ENCODE peak calls at places on chromosome 17, in nine cellular contexts. Q is GM13976, Z is NB4, H is left ventricle myocardium inferior, K is astrocyte of the spinal cord, D is CD14-positive monocyte, A is AG04450, P is BE2C, N is A549. I is an unnamed sample.

GRCh38 chr17:77846531-77847085 is 111.9 kb upstream of the TNRC6C start:
- DNase-seq in Q (no peak), Z (peak), H (peak), K (no peak), D (no peak), A (no peak), P (no peak), N (no peak), I (no peak)

GRCh38 chr17:12034538-12034937 is 13.9 kb downstream of the MAP2K4 start:
- DNase-seq in Q (no peak), Z (no peak), H (no peak), K (no peak), D (no peak), A (no peak), P (no peak), N (no peak), I (no peak)

GRCh38 chr17:63246344-63246743 is 199.8 kb downstream of the CYB561 start:
- DNase-seq in Q (no peak), Z (no peak), H (no peak), K (no peak), D (no peak), A (no peak), P (no peak), N (no peak), I (no peak)

GRCh38 chr17:81336930-81337325 is 41.8 kb upstream of the SLC38A10 start:
- DNase-seq in Q (no peak), Z (no peak), H (no peak), K (no peak), D (no peak), A (no peak), P (peak), N (no peak), I (no peak)

GRCh38 chr17:64504769-64505319 is 1.2 kb downstream of the DDX5 start:
- DNase-seq in Q (no peak), Z (no peak), H (no peak), K (no peak), D (no peak), A (no peak), P (no peak), N (no peak), I (no peak)

GRCh38 chr17:56679148-56679766 is 85.8 kb downstream of the NOG start:
- DNase-seq in Q (peak), Z (peak), H (no peak), K (peak), D (no peak), A (no peak), P (no peak), N (peak), I (no peak)

GRCh38 chr17:80482058-80482318 is 5.6 kb upstream of the NPTX1 start:
- DNase-seq in Q (no peak), Z (no peak), H (no peak), K (no peak), D (no peak), A (no peak), P (no peak), N (no peak), I (no peak)

GRCh38 chr17:61568219-61569072 is 22.6 kb downstream of the NACA2 start:
- DNase-seq in Q (no peak), Z (no peak), H (no peak), K (no peak), D (no peak), A (no peak), P (no peak), N (peak), I (no peak)

GRCh38 chr17:74759243-74759801 is 10.9 kb downstream of the NHERF1 start:
- DNase-seq in Q (peak), Z (peak), H (no peak), K (no peak), D (no peak), A (no peak), P (no peak), N (no peak), I (no peak)

GRCh38 chr17:74635418-74635817 is 11.9 kb upstream of the CD300E start:
- DNase-seq in Q (peak), Z (no peak), H (no peak), K (no peak), D (no peak), A (no peak), P (no peak), N (no peak), I (no peak)

GRCh38 chr17:40025991-40026815 is 11.0 kb downstream of the CSF3 start:
- DNase-seq in Q (peak), Z (no peak), H (no peak), K (peak), D (no peak), A (no peak), P (no peak), N (no peak), I (no peak)

GRCh38 chr17:78357177-78357586 is 2.7 kb downstream of the SOCS3 start:
- DNase-seq in Q (no peak), Z (no peak), H (peak), K (peak), D (no peak), A (no peak), P (no peak), N (no peak), I (no peak)

GRCh38 chr17:70976447-70976846 is 807.1 kb downstream of the KCNJ2 start:
- DNase-seq in Q (no peak), Z (no peak), H (no peak), K (no peak), D (no peak), A (no peak), P (no peak), N (no peak), I (no peak)

GRCh38 chr17:33858682-33859081 is 396.4 kb upstream of the CCL2 start:
- DNase-seq in Q (no peak), Z (no peak), H (no peak), K (no peak), D (no peak), A (no peak), P (no peak), N (no peak), I (no peak)

GRCh38 chr17:76740329-76741118 is 2.6 kb downstream of the MFSD11 start:
- DNase-seq in Q (no peak), Z (no peak), H (no peak), K (no peak), D (no peak), A (no peak), P (no peak), N (no peak), I (no peak)

GRCh38 chr17:80151333-80151732 is 4.4 kb upstream of the EIF4A3 start:
- DNase-seq in Q (no peak), Z (peak), H (no peak), K (peak), D (no peak), A (peak), P (no peak), N (no peak), I (no peak)

GRCh38 chr17:2170023-2170422 is 115.1 kb downstream of the HIC1 start:
- DNase-seq in Q (peak), Z (peak), H (no peak), K (no peak), D (no peak), A (no peak), P (no peak), N (no peak), I (no peak)

GRCh38 chr17:19290047-19290705 is 53.0 kb downstream of the EPN2 start:
- DNase-seq in Q (no peak), Z (peak), H (no peak), K (no peak), D (no peak), A (no peak), P (no peak), N (no peak), I (no peak)

GRCh38 chr17:77475012-77475976 is 334.5 kb downstream of the SEC14L1 start:
- DNase-seq in Q (peak), Z (peak), H (no peak), K (peak), D (no peak), A (peak), P (no peak), N (no peak), I (no peak)

GRCh38 chr17:39001703-39002637 is 34.8 kb upstream of the FBXO47 start:
- DNase-seq in Q (no peak), Z (peak), H (peak), K (peak), D (peak), A (no peak), P (no peak), N (no peak), I (no peak)

GRCh38 chr17:57246257-57246656 is 10.1 kb upstream of the MSI2 start:
- DNase-seq in Q (no peak), Z (no peak), H (no peak), K (no peak), D (no peak), A (no peak), P (no peak), N (no peak), I (no peak)

GRCh38 chr17:55845385-55845784 is 94.5 kb downstream of the PCTP start:
- DNase-seq in Q (peak), Z (no peak), H (peak), K (peak), D (no peak), A (no peak), P (peak), N (peak), I (no peak)

GRCh38 chr17:11885051-11885450 is 112.2 kb downstream of the ZNF18 start:
- DNase-seq in Q (no peak), Z (no peak), H (no peak), K (no peak), D (no peak), A (no peak), P (no peak), N (no peak), I (no peak)

GRCh38 chr17:28745777-28746473 is 2.1 kb downstream of the TRAF4 start:
- DNase-seq in Q (no peak), Z (no peak), H (no peak), K (no peak), D (no peak), A (no peak), P (no peak), N (no peak), I (no peak)
- TF ChIP-seq CTCF in Q (no peak), Z (no peak), H (no peak), K (no peak), D (no peak), A (no peak), P (no peak), N (no peak), I (no peak)

GRCh38 chr17:17387461-17388362 is 84.5 kb downstream of the NT5M start:
- DNase-seq in Q (no peak), Z (peak), H (no peak), K (no peak), D (no peak), A (no peak), P (peak), N (peak), I (no peak)
- TF ChIP-seq CTCF in Q (no peak), Z (peak), H (no peak), K (peak), D (no peak), A (no peak), P (peak), N (peak), I (no peak)

DNA sequence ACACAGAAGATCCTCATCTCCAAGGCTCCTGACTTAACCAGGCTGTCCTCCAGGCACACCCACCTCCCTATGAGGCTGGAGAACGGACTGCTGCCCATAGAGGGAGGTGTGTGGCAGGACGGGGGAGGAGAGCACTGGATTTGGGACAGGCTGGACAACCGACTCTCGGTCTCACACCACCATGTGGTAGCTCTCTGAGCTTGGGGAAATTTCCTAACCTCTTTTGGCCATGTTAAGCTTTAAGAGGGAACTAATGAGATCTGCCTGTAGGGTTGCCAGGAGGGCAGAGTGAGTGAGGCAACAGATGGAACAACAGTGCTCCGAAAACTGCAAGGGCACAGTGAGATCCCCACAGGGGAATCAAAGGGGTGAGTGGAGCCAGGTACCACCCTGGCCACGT is 32.7 kb downstream of the RHBDL3 start:
- DNase-seq in Q (no peak), Z (no peak), H (no peak), K (no peak), D (no peak), A (no peak), P (no peak), N (no peak), I (no peak)
- TF ChIP-seq CTCF in Q (no peak), Z (no peak), H (no peak), K (no peak), D (no peak), A (no peak), P (no peak), N (no peak), I (peak)

GRCh38 chr17:82449136-82449882 is 1.2 kb downstream of the CYBC1 start:
- DNase-seq in Q (peak), Z (peak), H (no peak), K (no peak), D (no peak), A (no peak), P (no peak), N (no peak), I (no peak)

GRCh38 chr17:82449883-82450356 is 632 bp downstream of the CYBC1 start:
- DNase-seq in Q (no peak), Z (peak), H (no peak), K (no peak), D (no peak), A (no peak), P (no peak), N (no peak), I (no peak)

GRCh38 chr17:82446649-82447048 is 3.9 kb downstream of the CYBC1 start:
- DNase-seq in Q (no peak), Z (no peak), H (no peak), K (no peak), D (no peak), A (no peak), P (no peak), N (no peak), I (no peak)

GRCh38 chr17:82452162-82452561 is 1.6 kb upstream of the CYBC1 start:
- DNase-seq in Q (no peak), Z (no peak), H (no peak), K (no peak), D (no peak), A (no peak), P (no peak), N (no peak), I (no peak)

GRCh38 chr17:82450357-82451106 is at the start of gene CYBC1:
- DNase-seq in Q (peak), Z (peak), H (peak), K (peak), D (peak), A (peak), P (peak), N (peak), I (no peak)
- TF ChIP-seq CTCF in Q (no peak), Z (no peak), H (peak), K (no peak), D (no peak), A (no peak), P (no peak), N (no peak), I (no peak)

GRCh38 chr17:27217631-27218030 is 76.3 kb upstream of the WSB1 start:
- DNase-seq in Q (peak), Z (no peak), H (no peak), K (no peak), D (peak), A (no peak), P (no peak), N (no peak), I (no peak)
- TF ChIP-seq CTCF in Q (no peak), Z (no peak), H (no peak), K (no peak), D (no peak), A (no peak), P (no peak), N (no peak), I (no peak)

GRCh38 chr17:15213381-15214087 is 51.6 kb downstream of the PMP22 start:
- DNase-seq in Q (no peak), Z (peak), H (no peak), K (peak), D (no peak), A (no peak), P (peak), N (no peak), I (no peak)
- TF ChIP-seq CTCF in Q (no peak), Z (peak), H (peak), K (peak), D (peak), A (peak), P (peak), N (peak), I (peak)

DNA sequence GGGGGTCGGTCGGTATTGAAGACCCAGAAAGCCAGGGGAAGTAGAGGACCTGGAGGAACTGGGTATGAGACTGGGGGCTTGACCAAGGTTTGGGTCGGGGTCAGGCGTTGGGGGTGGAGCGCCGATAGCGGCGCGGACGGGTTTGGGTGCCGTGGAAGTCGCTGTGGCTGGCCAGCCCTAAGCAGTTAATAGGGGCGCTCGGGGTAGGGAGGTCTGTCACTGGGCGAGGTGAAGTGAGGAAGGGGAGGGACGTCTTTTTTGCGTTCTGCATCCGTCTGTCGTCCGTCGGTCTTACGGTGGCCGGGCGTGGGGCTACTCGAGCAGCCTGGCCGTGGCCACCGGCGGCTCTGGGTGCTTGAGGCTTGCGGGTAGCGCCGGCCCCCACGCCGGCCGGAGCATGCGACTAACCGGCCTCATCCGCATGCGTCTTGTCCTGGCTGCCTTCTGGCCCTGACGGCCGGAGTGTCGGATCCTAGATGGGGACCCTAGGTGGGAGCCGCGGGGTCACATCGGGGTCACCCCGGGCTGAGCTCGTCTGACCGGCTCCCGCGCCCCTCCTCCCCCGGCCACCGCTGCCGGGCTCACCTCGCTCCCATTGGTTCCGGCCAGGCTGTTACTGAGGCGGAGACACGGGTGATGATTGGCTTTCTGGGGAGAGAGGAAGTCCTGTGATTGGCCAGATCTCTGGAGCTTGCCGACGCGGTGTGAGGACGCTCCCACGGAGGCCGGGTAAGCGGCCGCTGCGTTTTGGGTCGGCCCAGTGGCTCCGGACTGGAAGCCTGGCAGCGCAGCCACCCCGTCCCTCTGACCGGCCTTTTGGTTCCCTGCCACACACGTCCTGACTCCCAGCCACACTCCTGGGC is 10.3 kb upstream of the TMEM88 start:
- DNase-seq in Q (peak), Z (peak), H (peak), K (peak), D (peak), A (peak), P (peak), N (peak), I (peak)
- TF ChIP-seq CTCF in Q (no peak), Z (no peak), H (no peak), K (no peak), D (no peak), A (no peak), P (no peak), N (no peak), I (no peak)